ENCODE peak calls at places on chromosome 21, in eight cellular contexts. N, Q, O, V, Z, M, K and P are unnamed samples.

GRCh38 chr21:44914176-44914874 is 6.4 kb downstream of the ITGB2 start:
- DNase-seq in V (no peak), K (peak), Z (no peak), N (no peak), M (peak), O (no peak), Q (peak), P (no peak)

GRCh38 chr21:45487891-45488600 is 54.2 kb downstream of the SLC19A1 start:
- DNase-seq in M (no peak), Q (no peak), V (no peak), N (peak), Z (no peak), O (no peak), K (no peak), P (no peak)

GRCh38 chr21:29938968-29939858 is 583 bp downstream of the GRIK1 start:
- DNase-seq in V (peak), Q (no peak), O (no peak), N (no peak), M (no peak), Z (no peak), K (no peak), P (peak)

GRCh38 chr21:37758997-37759396 is 157.3 kb downstream of the KCNJ6 start:
- DNase-seq in Q (peak), V (peak), M (no peak), K (no peak), Z (no peak), O (peak), N (peak), P (peak)

GRCh38 chr21:18677632-18678031 is 274.0 kb upstream of the TMPRSS15 start:
- DNase-seq in O (no peak), N (no peak), K (no peak), V (no peak), M (no peak), Q (no peak), Z (no peak), P (no peak)

GRCh38 chr21:30209571-30209970 is 6.3 kb downstream of the CLDN8 start:
- DNase-seq in Z (no peak), V (no peak), N (no peak), M (no peak), Q (no peak), O (no peak), K (no peak), P (no peak)

GRCh38 chr21:15365751-15366392 is 301.1 kb upstream of the NRIP1 start:
- DNase-seq in M (no peak), Z (no peak), V (no peak), K (no peak), N (no peak), O (no peak), Q (no peak), P (peak)

GRCh38 chr21:23968722-23969647 is 1638.3 kb downstream of the MRPL39 start:
- DNase-seq in O (peak), Z (no peak), Q (peak), K (no peak), V (peak), M (no peak), N (peak), P (peak)

GRCh38 chr21:15522148-15522547 is 207.6 kb upstream of the USP25 start:
- DNase-seq in O (no peak), Z (no peak), N (no peak), M (no peak), K (no peak), Q (no peak), V (no peak), P (no peak)

GRCh38 chr21:44640761-44641160 is 3.6 kb downstream of the KRTAP10-10 start:
- DNase-seq in V (no peak), Q (no peak), Z (no peak), K (no peak), O (no peak), N (no peak), M (peak), P (no peak)

DNA sequence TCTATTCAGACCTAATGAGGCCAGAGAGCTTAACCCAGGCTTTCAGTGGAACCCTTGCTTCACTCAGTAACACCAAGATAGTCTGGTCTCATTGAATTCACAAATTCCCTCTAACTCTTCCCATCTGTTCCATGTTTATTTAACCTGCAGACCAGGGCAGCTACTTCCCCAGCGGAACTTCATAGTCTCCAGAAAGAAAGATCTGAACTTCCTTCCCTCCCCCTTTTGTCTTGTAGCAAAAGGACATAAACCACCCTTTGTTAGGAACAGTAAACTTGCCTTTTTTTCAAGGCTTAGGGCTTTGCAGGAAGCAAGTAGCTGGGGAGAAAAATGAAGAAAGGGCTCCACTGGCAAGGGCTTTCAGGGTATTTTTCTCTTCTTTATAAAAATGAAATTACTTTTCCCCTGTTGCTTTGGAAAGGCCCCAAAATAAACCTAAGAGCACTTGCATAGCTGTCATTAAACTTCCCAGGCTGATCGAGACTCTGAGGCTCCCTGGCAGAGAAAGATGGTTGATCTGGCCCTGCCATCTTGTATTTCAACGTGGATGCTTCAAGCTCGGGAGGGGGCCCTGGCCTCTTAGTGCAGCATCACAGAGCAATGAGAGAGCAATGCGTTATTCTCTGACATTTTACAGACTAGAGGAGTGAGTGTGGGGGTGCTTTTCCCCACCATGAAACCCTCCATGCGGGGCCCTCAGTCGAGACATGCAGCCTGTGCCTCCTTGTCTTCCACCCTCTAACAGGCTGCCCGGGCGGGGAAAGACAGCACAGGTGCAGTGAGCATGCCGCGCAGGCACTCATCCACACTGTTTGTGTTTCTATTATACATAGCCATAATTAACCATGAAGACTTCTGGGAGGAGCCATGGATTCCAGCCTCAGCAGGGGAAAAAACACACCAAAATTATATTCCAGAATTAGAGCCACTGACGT is 30.0 kb downstream of the MIS18A start:
- DNase-seq in N (no peak), Q (no peak), K (no peak), O (peak), M (no peak), V (no peak), Z (no peak), P (no peak)
- H3K4me3 ChIP-seq in N (no peak), Q (no peak), K (no peak), O (no peak), M (no peak), V (no peak), Z (no peak), P (no peak)

GRCh38 chr21:33841561-33841960 is 74.0 kb downstream of the ATP5PO start:
- DNase-seq in Q (no peak), K (no peak), Z (no peak), V (no peak), N (no peak), O (no peak), M (no peak), P (no peak)
- TF ChIP-seq CTCF in Q (no peak), K (no peak), Z (no peak), V (no peak), N (no peak), O (no peak), M (no peak), P (no peak)

GRCh38 chr21:38821959-38822682 is 16.4 kb downstream of the ETS2 start:
- DNase-seq in O (no peak), K (no peak), V (no peak), Q (no peak), Z (no peak), M (no peak), N (no peak), P (no peak)
- H3K4me3 ChIP-seq in O (no peak), K (no peak), V (no peak), Q (no peak), Z (no peak), M (no peak), N (no peak), P (no peak)

GRCh38 chr21:46503922-46504539 is 45.3 kb downstream of the DIP2A start:
- DNase-seq in Z (no peak), V (no peak), N (no peak), O (no peak), Q (no peak), K (no peak), M (no peak), P (no peak)
- TF ChIP-seq CTCF in Z (no peak), V (no peak), N (no peak), O (no peak), Q (no peak), K (no peak), M (no peak), P (no peak)

GRCh38 chr21:42937960-42938580 is 12.6 kb upstream of the ERVH48-1 start:
- DNase-seq in N (no peak), O (no peak), K (no peak), Z (no peak), V (no peak), Q (no peak), M (no peak), P (no peak)

GRCh38 chr21:42941696-42942085 is 16.3 kb upstream of the ERVH48-1 start:
- DNase-seq in Q (no peak), K (no peak), Z (no peak), V (no peak), N (no peak), M (no peak), O (no peak), P (no peak)

GRCh38 chr21:42942244-42942643 is 16.8 kb upstream of the ERVH48-1 start:
- DNase-seq in K (no peak), Z (no peak), N (no peak), V (no peak), Q (no peak), O (no peak), M (no peak), P (peak)

GRCh38 chr21:42939581-42940413 is 14.4 kb upstream of the ERVH48-1 start:
- DNase-seq in Q (peak), M (peak), Z (peak), O (peak), N (peak), V (peak), K (peak), P (peak)
- H3K4me3 ChIP-seq in Q (no peak), M (no peak), Z (no peak), O (peak), N (no peak), V (peak), K (no peak), P (peak)

DNA sequence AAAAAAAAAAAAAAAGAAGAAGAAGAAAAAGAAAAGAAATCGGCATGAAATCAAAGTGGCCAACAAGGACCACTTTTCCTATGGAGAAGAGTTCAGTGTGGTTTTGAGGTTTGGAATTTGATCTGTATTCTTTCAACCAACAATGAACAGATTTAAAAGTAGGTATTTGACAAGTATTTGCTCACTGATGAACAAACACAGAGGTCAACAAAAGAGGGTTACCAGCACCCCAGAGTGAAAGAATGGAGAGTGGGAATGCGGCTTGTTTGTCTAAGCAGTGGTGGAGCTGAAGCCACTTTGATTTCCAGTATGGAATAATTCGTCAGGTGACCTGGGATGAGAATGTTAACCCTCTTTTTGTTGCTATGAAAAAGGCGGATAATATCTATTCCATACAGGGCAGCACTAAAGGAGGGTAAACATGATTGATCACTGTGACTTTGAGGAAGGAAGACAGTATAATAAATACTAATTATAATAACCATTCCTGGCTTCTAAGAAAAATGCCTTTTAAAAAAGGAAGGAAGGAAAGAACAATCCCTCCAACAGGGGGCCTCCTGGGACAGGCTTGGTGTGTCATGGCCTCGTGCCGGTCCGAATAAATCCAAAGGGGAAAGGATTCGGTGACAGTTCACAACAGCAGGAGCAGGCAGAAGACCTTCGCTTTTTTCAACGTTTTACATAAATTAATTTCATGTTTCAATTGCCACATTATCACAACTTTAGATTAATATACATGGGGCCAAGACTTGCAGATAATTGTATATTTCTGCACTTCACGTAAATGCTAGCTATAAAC is 37.2 kb upstream of the SIM2 start:
- DNase-seq in O (peak), M (no peak), N (peak), V (peak), Z (no peak), Q (peak), K (peak), P (peak)
- TF ChIP-seq CTCF in O (peak), M (no peak), N (peak), V (peak), Z (peak), Q (no peak), K (peak), P (peak)

GRCh38 chr21:42121792-42122191 is 50.7 kb downstream of the UMODL1 start:
- DNase-seq in Z (no peak), V (no peak), M (no peak), Q (no peak), N (no peak), O (no peak), K (no peak), P (no peak)
- H3K4me3 ChIP-seq in Z (no peak), V (no peak), M (no peak), Q (no peak), N (no peak), O (no peak), K (no peak), P (no peak)

GRCh38 chr21:28509031-28509430 is 483.6 kb downstream of the LTN1 start:
- DNase-seq in O (no peak), M (no peak), K (no peak), V (no peak), N (no peak), Z (no peak), Q (no peak), P (no peak)
- TF ChIP-seq CTCF in O (no peak), M (no peak), K (no peak), V (no peak), N (no peak), Z (no peak), Q (no peak), P (no peak)

DNA sequence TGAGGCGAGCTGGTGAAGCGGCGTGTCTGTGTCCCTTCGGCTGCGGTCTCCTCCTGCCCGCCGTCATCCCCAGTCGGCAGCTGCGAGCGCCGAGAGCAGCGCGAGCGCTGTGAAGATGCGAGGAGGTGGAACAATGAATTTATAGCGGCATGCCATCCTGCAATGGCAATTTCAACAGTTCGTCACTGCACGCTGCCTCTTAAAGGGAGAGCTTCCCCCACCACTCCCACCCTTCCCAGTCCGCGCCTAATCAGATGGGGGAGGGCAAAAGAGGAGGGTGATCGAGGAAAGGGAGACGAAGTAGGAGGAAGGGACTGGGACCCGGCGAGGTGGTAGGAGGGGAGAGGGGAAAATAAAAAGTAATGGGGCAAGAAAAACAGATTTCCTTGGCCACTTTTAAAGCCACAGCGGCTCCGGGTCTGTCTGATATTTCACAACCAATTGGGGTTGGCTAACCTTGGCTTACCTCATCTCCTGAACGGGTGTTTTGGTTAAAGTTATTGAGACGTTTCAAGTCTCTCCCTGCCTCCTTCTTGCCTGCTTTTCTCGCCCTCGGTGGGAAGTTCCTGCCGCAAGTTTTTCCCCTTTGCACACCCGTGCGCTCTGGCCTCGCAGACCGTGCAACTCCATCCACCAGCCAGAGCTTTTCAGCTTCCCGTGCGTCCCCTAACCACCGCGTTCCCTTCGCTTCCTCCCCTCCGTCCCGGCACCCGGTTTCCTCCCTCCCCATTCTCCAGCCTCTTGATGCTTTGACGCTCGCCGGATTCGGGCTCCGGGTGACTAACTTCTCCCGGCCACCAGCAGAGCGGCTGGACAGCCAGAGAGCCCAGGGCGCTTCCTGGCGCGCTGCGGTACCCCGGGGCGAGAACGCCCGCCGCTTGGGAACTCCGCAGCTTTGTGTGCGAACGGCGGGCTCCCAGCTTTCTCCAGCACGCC is at the start of gene ADAMTS5:
- DNase-seq in Q (peak), K (no peak), M (no peak), V (peak), Z (peak), O (peak), N (peak), P (peak)
- H3K4me3 ChIP-seq in Q (peak), K (no peak), M (peak), V (peak), Z (peak), O (peak), N (peak), P (peak)

GRCh38 chr21:14120091-14120734 is 90.5 kb downstream of the LIPI start:
- DNase-seq in Q (peak), K (no peak), O (peak), M (no peak), V (peak), N (no peak), Z (no peak), P (peak)
- TF ChIP-seq CTCF in Q (peak), K (peak), O (peak), M (no peak), V (peak), N (peak), Z (no peak), P (peak)